ENCODE peak calls at places on chromosomes 1 and 21, in nine cellular contexts. Z is MM.1S; H is upper lobe of left lung; X is CD4-positive, alpha-beta T cell; L is brain microvascular endothelial cell; K is A549; C is fibroblast of lung; N is right lobe of liver; R is sigmoid colon. J is an unnamed sample.

GRCh38 chr1:223244366-223245103 is 101.5 kb upstream of the TLR5 start:
- DNase-seq in R (no peak), H (no peak), X (no peak), L (no peak), Z (no peak), K (no peak), C (peak), N (no peak), J (no peak)

GRCh38 chr1:108117908-108118902 is 81.9 kb downstream of the SLC25A24 start:
- DNase-seq in K (no peak), X (no peak), N (no peak), L (peak), R (no peak), C (peak), Z (no peak), H (peak), J (no peak)

GRCh38 chr1:210477328-210477924 is 148.7 kb downstream of the HHAT start:
- DNase-seq in H (no peak), C (peak), Z (no peak), R (no peak), X (no peak), N (no peak), L (no peak), K (peak), J (no peak)

GRCh38 chr1:232335261-232335660 is 294.7 kb downstream of the SIPA1L2 start:
- DNase-seq in K (no peak), R (no peak), X (no peak), L (no peak), C (no peak), H (no peak), N (no peak), Z (no peak), J (no peak)

GRCh38 chr1:24047101-24047459 is 64.9 kb downstream of the MYOM3 start:
- DNase-seq in C (peak), R (peak), L (no peak), Z (no peak), H (no peak), K (peak), N (no peak), X (no peak), J (no peak)

GRCh38 chr21:14541840-14542495 is 4.1 kb downstream of the SAMSN1 start:
- DNase-seq in R (no peak), N (no peak), L (no peak), H (no peak), Z (no peak), C (no peak), X (no peak), K (no peak), J (no peak)

GRCh38 chr1:113871597-113872113 is at the start of gene PTPN22:
- DNase-seq in H (peak), C (peak), X (peak), R (no peak), N (peak), K (no peak), L (peak), Z (peak), J (peak)

GRCh38 chr1:22832414-22832786 is 121.8 kb downstream of the EPHB2 start:
- DNase-seq in Z (no peak), C (peak), N (no peak), X (no peak), R (no peak), H (no peak), L (peak), K (peak), J (no peak)

GRCh38 chr1:92473781-92474495 is 12.8 kb downstream of the GFI1 start:
- DNase-seq in N (no peak), R (no peak), C (no peak), H (no peak), K (no peak), Z (no peak), L (no peak), X (no peak), J (peak)

GRCh38 chr1:175158133-175158532 is 34.4 kb downstream of the KIAA0040 start:
- DNase-seq in N (no peak), Z (no peak), R (no peak), L (no peak), X (no peak), H (no peak), C (no peak), K (no peak), J (no peak)

GRCh38 chr1:236313412-236313811 is 31.7 kb upstream of the ERO1B start:
- DNase-seq in Z (no peak), H (no peak), K (no peak), C (no peak), R (no peak), L (no peak), N (no peak), X (no peak), J (no peak)

GRCh38 chr1:15400627-15401026 is 9.1 kb upstream of the EFHD2 start:
- DNase-seq in L (no peak), R (no peak), X (no peak), Z (no peak), N (no peak), C (no peak), H (no peak), K (no peak), J (no peak)

GRCh38 chr1:183306317-183307042 is 111.7 kb downstream of the NMNAT2 start:
- DNase-seq in H (no peak), R (no peak), C (no peak), L (no peak), Z (peak), K (peak), X (no peak), N (peak), J (peak)

GRCh38 chr1:94873520-94874351 is 53.2 kb downstream of the CNN3 start:
- DNase-seq in C (peak), X (no peak), N (no peak), H (no peak), L (no peak), Z (peak), K (no peak), R (no peak), J (no peak)

GRCh38 chr1:198391666-198392065 is 148.8 kb downstream of the ATP6V1G3 start:
- DNase-seq in H (no peak), Z (no peak), C (no peak), K (no peak), R (no peak), X (no peak), L (no peak), N (no peak), J (peak)

GRCh38 chr1:227884370-227885134 is 63.2 kb downstream of the WNT9A start:
- DNase-seq in N (no peak), X (no peak), R (peak), K (no peak), C (no peak), Z (no peak), L (no peak), H (peak), J (peak)

GRCh38 chr1:53739109-53739681 is at the start of gene GLIS1:
- DNase-seq in Z (peak), K (peak), H (peak), X (peak), N (peak), C (peak), R (peak), L (peak), J (peak)

GRCh38 chr1:164781980-164782379 is 223.0 kb downstream of the PBX1 start:
- DNase-seq in L (no peak), H (no peak), C (no peak), N (no peak), X (no peak), K (no peak), R (no peak), Z (no peak), J (no peak)
- H3K27ac ChIP-seq in L (no peak), H (peak), C (no peak), N (no peak), X (no peak), K (peak), R (peak), Z (no peak), J (no peak)

GRCh38 chr1:186492531-186493291 is 31.8 kb upstream of the PDC start:
- DNase-seq in R (no peak), N (no peak), C (peak), K (peak), H (no peak), L (peak), Z (no peak), X (no peak), J (no peak)
- H3K27ac ChIP-seq in R (no peak), N (no peak), C (no peak), K (peak), H (no peak), L (peak), Z (no peak), X (no peak), J (no peak)

GRCh38 chr1:221316491-221317056 is 425.3 kb downstream of the DUSP10 start:
- DNase-seq in X (no peak), H (no peak), K (peak), R (no peak), N (no peak), C (peak), L (no peak), Z (no peak), J (no peak)
- H3K27ac ChIP-seq in X (no peak), H (no peak), K (peak), R (no peak), N (peak), C (no peak), L (no peak), Z (no peak), J (no peak)

GRCh38 chr1:12185036-12185435 is 18.2 kb downstream of the TNFRSF1B start:
- DNase-seq in L (no peak), R (peak), Z (no peak), K (no peak), N (no peak), X (no peak), H (no peak), C (no peak), J (no peak)

GRCh38 chr1:12188115-12188514 is 21.3 kb downstream of the TNFRSF1B start:
- DNase-seq in R (no peak), K (no peak), H (no peak), Z (no peak), X (no peak), N (no peak), L (peak), C (no peak), J (no peak)

GRCh38 chr1:12184008-12184681 is 17.4 kb downstream of the TNFRSF1B start:
- DNase-seq in H (peak), C (peak), L (peak), N (peak), Z (no peak), X (no peak), R (peak), K (no peak), J (no peak)

GRCh38 chr1:12186277-12186985 is 19.6 kb downstream of the TNFRSF1B start:
- DNase-seq in K (no peak), L (no peak), X (no peak), H (no peak), R (no peak), C (no peak), N (peak), Z (no peak), J (no peak)

DNA sequence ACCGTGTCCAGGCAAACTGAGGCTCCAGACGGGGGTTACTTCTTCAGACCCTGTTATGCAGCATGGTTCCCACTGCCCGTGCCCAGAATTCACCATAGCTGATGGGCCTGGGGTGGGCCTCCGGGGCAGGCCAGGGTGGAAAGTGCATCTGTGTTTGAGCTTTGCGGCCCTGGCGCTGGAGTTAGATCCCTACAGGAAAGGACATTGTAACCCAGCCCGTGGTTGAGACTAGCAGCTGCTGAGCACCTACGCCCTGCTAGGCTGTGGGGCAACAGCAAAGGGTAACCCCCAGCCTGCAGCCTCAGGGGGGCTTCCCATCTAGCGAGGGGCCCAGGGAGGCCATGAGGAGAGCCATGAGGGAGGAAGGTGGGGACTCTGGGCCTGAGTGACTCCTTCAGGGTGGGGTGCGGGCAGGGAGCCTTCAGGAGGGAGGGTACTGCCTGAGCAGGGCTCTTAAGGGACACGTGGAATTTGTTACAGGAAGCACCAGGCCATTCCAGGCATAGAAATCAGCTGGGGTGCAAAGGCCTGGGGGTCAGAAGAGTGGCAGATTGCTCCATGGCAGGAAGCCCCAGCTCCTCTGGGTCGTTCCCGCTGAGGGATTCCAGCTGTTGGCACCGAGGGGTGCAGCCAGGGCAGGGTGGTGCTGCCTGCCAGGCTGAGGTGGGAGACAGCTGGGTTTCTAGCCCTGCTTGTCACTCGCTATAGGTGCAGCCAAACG is 18.9 kb downstream of the TNFRSF1B start:
- DNase-seq in C (no peak), Z (no peak), R (no peak), X (no peak), N (no peak), L (no peak), K (no peak), H (no peak), J (no peak)
- H3K27ac ChIP-seq in C (peak), Z (no peak), R (peak), X (peak), N (peak), L (no peak), K (no peak), H (peak), J (no peak)

GRCh38 chr1:20481643-20482498 is 4.1 kb downstream of the CAMK2N1 start:
- DNase-seq in L (no peak), H (no peak), N (no peak), X (no peak), K (no peak), Z (no peak), C (no peak), R (no peak), J (no peak)
- H3K27ac ChIP-seq in L (no peak), H (peak), N (peak), X (no peak), K (peak), Z (no peak), C (peak), R (no peak), J (no peak)

GRCh38 chr1:178393370-178393769 is 103.4 kb downstream of the CLEC20A start:
- DNase-seq in K (no peak), X (no peak), N (no peak), H (no peak), Z (no peak), C (no peak), L (no peak), R (no peak), J (peak)
- H3K27ac ChIP-seq in K (no peak), X (no peak), N (no peak), H (no peak), Z (no peak), C (no peak), L (no peak), R (no peak), J (no peak)

DNA sequence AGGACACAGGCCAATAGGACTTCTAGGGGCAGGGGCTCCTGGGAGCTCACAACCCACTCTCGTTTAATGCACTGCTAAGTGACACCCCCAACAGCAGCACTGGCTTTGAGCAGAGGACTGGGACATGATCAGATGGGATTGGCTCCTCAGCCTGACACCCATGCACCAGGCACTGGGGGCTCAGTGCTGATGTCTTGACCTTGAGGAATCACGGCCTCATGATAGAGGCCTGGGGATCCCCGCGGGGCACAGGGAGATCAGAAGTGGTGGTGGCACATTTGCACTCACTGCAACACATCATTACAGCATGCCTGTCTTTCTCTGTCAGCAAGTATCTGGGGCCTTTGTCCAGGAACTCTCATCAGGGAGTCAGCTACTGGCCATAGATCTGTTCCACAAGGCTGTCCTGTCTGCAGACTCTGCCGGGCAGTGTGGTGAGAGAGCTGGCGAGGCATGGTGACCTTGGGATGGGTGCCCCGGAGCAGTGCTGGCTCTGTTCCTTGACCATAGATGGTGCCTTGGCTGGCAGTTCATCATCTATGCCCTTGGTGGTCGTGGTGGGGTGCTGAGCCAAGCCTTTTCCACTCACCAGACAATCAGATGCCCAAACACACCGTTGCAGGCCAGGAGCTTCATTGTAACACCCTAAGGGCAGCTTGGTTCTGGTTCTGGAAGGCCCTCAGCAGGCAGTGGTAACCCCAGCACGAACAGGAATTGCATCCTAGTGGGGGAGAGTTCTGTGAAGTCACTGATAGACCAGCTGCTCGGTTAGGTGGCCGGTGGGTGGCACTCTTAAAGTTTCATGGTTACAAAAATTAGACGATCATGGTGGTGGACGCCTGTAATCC is 22.2 kb upstream of the PARP1 start:
- DNase-seq in C (no peak), X (no peak), N (no peak), H (no peak), R (no peak), K (no peak), Z (no peak), L (no peak), J (peak)
- H3K27ac ChIP-seq in C (no peak), X (no peak), N (no peak), H (no peak), R (no peak), K (no peak), Z (no peak), L (no peak), J (no peak)

J was measured in endodermal cell.